ENCODE peak calls at places on chromosome 12, in six cellular contexts. One of them, this sample, is unnamed.

GRCh38 chr12:131929530-131930456 is 717 bp downstream of the PUS1 start:
- DNase-seq in OCI-LY7: peak
- DNase-seq in K562: peak
- DNase-seq in psoas muscle: no peak
- DNase-seq in CD8-positive, alpha-beta T cell: no peak
- DNase-seq in tibial artery: no peak
- DNase-seq in this sample: peak

GRCh38 chr12:91989143-91989542 is 156.5 kb downstream of the BTG1 start:
- DNase-seq in tibial artery: no peak
- DNase-seq in CD8-positive, alpha-beta T cell: no peak
- DNase-seq in OCI-LY7: no peak
- DNase-seq in K562: no peak
- DNase-seq in psoas muscle: no peak
- DNase-seq in this sample: no peak

GRCh38 chr12:39763894-39764176 is 144.2 kb upstream of the ABCD2 start:
- DNase-seq in CD8-positive, alpha-beta T cell: no peak
- DNase-seq in psoas muscle: no peak
- DNase-seq in tibial artery: no peak
- DNase-seq in OCI-LY7: no peak
- DNase-seq in K562: no peak
- DNase-seq in this sample: no peak

GRCh38 chr12:107134558-107134957 is 41.2 kb upstream of the CRY1 start:
- DNase-seq in tibial artery: no peak
- DNase-seq in CD8-positive, alpha-beta T cell: no peak
- DNase-seq in psoas muscle: no peak
- DNase-seq in OCI-LY7: peak
- DNase-seq in K562: peak
- DNase-seq in this sample: no peak

GRCh38 chr12:113019045-113019444 is 37.5 kb upstream of the DTX1 start:
- DNase-seq in K562: no peak
- DNase-seq in tibial artery: no peak
- DNase-seq in psoas muscle: no peak
- DNase-seq in CD8-positive, alpha-beta T cell: no peak
- DNase-seq in OCI-LY7: no peak
- DNase-seq in this sample: no peak

GRCh38 chr12:61213646-61214045 is 1046.6 kb upstream of the USP15 start:
- DNase-seq in CD8-positive, alpha-beta T cell: no peak
- DNase-seq in OCI-LY7: no peak
- DNase-seq in psoas muscle: no peak
- DNase-seq in tibial artery: no peak
- DNase-seq in K562: no peak
- DNase-seq in this sample: no peak

GRCh38 chr12:1374296-1374695 is 220.1 kb downstream of the FBXL14 start:
- DNase-seq in CD8-positive, alpha-beta T cell: no peak
- DNase-seq in K562: no peak
- DNase-seq in psoas muscle: no peak
- DNase-seq in tibial artery: no peak
- DNase-seq in OCI-LY7: no peak
- DNase-seq in this sample: no peak

GRCh38 chr12:62983594-62983993 is 48.6 kb upstream of the PPM1H start:
- DNase-seq in K562: no peak
- DNase-seq in tibial artery: no peak
- DNase-seq in CD8-positive, alpha-beta T cell: no peak
- DNase-seq in OCI-LY7: peak
- DNase-seq in psoas muscle: no peak
- DNase-seq in this sample: no peak

GRCh38 chr12:11853126-11853525 is 203.7 kb downstream of the ETV6 start:
- DNase-seq in tibial artery: no peak
- DNase-seq in CD8-positive, alpha-beta T cell: no peak
- DNase-seq in psoas muscle: no peak
- DNase-seq in K562: no peak
- DNase-seq in OCI-LY7: no peak
- DNase-seq in this sample: no peak

GRCh38 chr12:6338955-6339761 is 2.7 kb downstream of the TNFRSF1A start:
- DNase-seq in K562: no peak
- DNase-seq in OCI-LY7: no peak
- DNase-seq in tibial artery: no peak
- DNase-seq in CD8-positive, alpha-beta T cell: no peak
- DNase-seq in psoas muscle: no peak
- DNase-seq in this sample: no peak

GRCh38 chr12:32690927-32691326 is 11.8 kb downstream of the DNM1L start:
- DNase-seq in K562: no peak
- DNase-seq in tibial artery: no peak
- DNase-seq in OCI-LY7: no peak
- DNase-seq in CD8-positive, alpha-beta T cell: no peak
- DNase-seq in psoas muscle: no peak
- DNase-seq in this sample: no peak

GRCh38 chr12:110498984-110499706 is 2.8 kb downstream of the VPS29 start:
- DNase-seq in CD8-positive, alpha-beta T cell: no peak
- DNase-seq in K562: no peak
- DNase-seq in tibial artery: no peak
- DNase-seq in OCI-LY7: no peak
- DNase-seq in psoas muscle: no peak
- DNase-seq in this sample: no peak

GRCh38 chr12:6786416-6787094 is 2.8 kb upstream of the CD4 start:
- DNase-seq in CD8-positive, alpha-beta T cell: no peak
- DNase-seq in psoas muscle: no peak
- DNase-seq in OCI-LY7: no peak
- DNase-seq in K562: no peak
- DNase-seq in tibial artery: no peak
- DNase-seq in this sample: no peak

GRCh38 chr12:112847708-112848337 is 56.3 kb downstream of the RPH3A start:
- DNase-seq in tibial artery: no peak
- DNase-seq in K562: no peak
- DNase-seq in OCI-LY7: no peak
- DNase-seq in CD8-positive, alpha-beta T cell: no peak
- DNase-seq in psoas muscle: no peak
- DNase-seq in this sample: no peak

GRCh38 chr12:47990351-47991105 is 13.7 kb downstream of the COL2A1 start:
- DNase-seq in OCI-LY7: peak
- DNase-seq in psoas muscle: no peak
- DNase-seq in CD8-positive, alpha-beta T cell: peak
- DNase-seq in tibial artery: peak
- DNase-seq in K562: no peak
- DNase-seq in this sample: peak

GRCh38 chr12:14263742-14264141 is 101.7 kb upstream of the ATF7IP start:
- DNase-seq in OCI-LY7: no peak
- DNase-seq in K562: no peak
- DNase-seq in tibial artery: no peak
- DNase-seq in CD8-positive, alpha-beta T cell: no peak
- DNase-seq in psoas muscle: no peak
- DNase-seq in this sample: no peak

GRCh38 chr12:121184425-121184824 is 25.5 kb upstream of the P2RX4 start:
- DNase-seq in psoas muscle: no peak
- DNase-seq in OCI-LY7: no peak
- DNase-seq in K562: no peak
- DNase-seq in tibial artery: no peak
- DNase-seq in CD8-positive, alpha-beta T cell: no peak
- DNase-seq in this sample: no peak

GRCh38 chr12:175759-176158 is 38.2 kb downstream of the SLC6A12 start:
- DNase-seq in tibial artery: no peak
- DNase-seq in OCI-LY7: no peak
- DNase-seq in psoas muscle: no peak
- DNase-seq in K562: no peak
- DNase-seq in CD8-positive, alpha-beta T cell: no peak
- DNase-seq in this sample: no peak

GRCh38 chr12:76666272-76666845 is 97.6 kb upstream of the ZDHHC17 start:
- DNase-seq in CD8-positive, alpha-beta T cell: no peak
- DNase-seq in psoas muscle: no peak
- DNase-seq in OCI-LY7: no peak
- DNase-seq in tibial artery: no peak
- DNase-seq in K562: no peak
- DNase-seq in this sample: no peak

GRCh38 chr12:106601031-106601430 is 18.2 kb downstream of the RFX4 start:
- DNase-seq in psoas muscle: no peak
- DNase-seq in tibial artery: no peak
- DNase-seq in CD8-positive, alpha-beta T cell: no peak
- DNase-seq in OCI-LY7: no peak
- DNase-seq in K562: peak
- DNase-seq in this sample: no peak

GRCh38 chr12:79119796-79120195 is 255.2 kb downstream of the SYT1 start:
- DNase-seq in CD8-positive, alpha-beta T cell: no peak
- DNase-seq in K562: no peak
- DNase-seq in OCI-LY7: no peak
- DNase-seq in tibial artery: no peak
- DNase-seq in psoas muscle: no peak
- DNase-seq in this sample: no peak

GRCh38 chr12:113980537-113981337 is 14.6 kb upstream of the RBM19 start:
- DNase-seq in psoas muscle: no peak
- DNase-seq in tibial artery: no peak
- DNase-seq in OCI-LY7: peak
- DNase-seq in K562: peak
- DNase-seq in CD8-positive, alpha-beta T cell: no peak
- DNase-seq in this sample: peak

GRCh38 chr12:88471641-88472040 is 108.6 kb downstream of the KITLG start:
- DNase-seq in psoas muscle: peak
- DNase-seq in K562: no peak
- DNase-seq in CD8-positive, alpha-beta T cell: no peak
- DNase-seq in OCI-LY7: no peak
- DNase-seq in tibial artery: no peak
- DNase-seq in this sample: no peak

GRCh38 chr12:93823616-93824410 is 146.6 kb downstream of the CRADD start:
- DNase-seq in CD8-positive, alpha-beta T cell: no peak
- DNase-seq in OCI-LY7: no peak
- DNase-seq in psoas muscle: no peak
- DNase-seq in tibial artery: no peak
- DNase-seq in K562: no peak
- DNase-seq in this sample: no peak

GRCh38 chr12:20097561-20097960 is 270.8 kb upstream of the PDE3A start:
- DNase-seq in CD8-positive, alpha-beta T cell: no peak
- DNase-seq in OCI-LY7: no peak
- DNase-seq in K562: no peak
- DNase-seq in tibial artery: no peak
- DNase-seq in psoas muscle: no peak
- DNase-seq in this sample: peak

GRCh38 chr12:6582196-6582595 is 14.1 kb upstream of the NOP2 start:
- DNase-seq in OCI-LY7: no peak
- DNase-seq in K562: no peak
- DNase-seq in psoas muscle: no peak
- DNase-seq in tibial artery: no peak
- DNase-seq in CD8-positive, alpha-beta T cell: no peak
- DNase-seq in this sample: no peak

GRCh38 chr12:30067156-30067555 is 283.4 kb upstream of the TMTC1 start:
- DNase-seq in psoas muscle: no peak
- DNase-seq in CD8-positive, alpha-beta T cell: no peak
- DNase-seq in OCI-LY7: no peak
- DNase-seq in tibial artery: no peak
- DNase-seq in K562: no peak
- DNase-seq in this sample: no peak

GRCh38 chr12:132450391-132451171 is 39.4 kb upstream of the FBRSL1 start:
- DNase-seq in OCI-LY7: no peak
- DNase-seq in K562: no peak
- DNase-seq in CD8-positive, alpha-beta T cell: no peak
- DNase-seq in psoas muscle: no peak
- DNase-seq in tibial artery: no peak
- DNase-seq in this sample: no peak

GRCh38 chr12:55720894-55721444 is 776 bp downstream of the RDH5 start:
- DNase-seq in K562: no peak
- DNase-seq in tibial artery: peak
- DNase-seq in CD8-positive, alpha-beta T cell: no peak
- DNase-seq in psoas muscle: peak
- DNase-seq in OCI-LY7: no peak
- DNase-seq in this sample: no peak

DNA sequence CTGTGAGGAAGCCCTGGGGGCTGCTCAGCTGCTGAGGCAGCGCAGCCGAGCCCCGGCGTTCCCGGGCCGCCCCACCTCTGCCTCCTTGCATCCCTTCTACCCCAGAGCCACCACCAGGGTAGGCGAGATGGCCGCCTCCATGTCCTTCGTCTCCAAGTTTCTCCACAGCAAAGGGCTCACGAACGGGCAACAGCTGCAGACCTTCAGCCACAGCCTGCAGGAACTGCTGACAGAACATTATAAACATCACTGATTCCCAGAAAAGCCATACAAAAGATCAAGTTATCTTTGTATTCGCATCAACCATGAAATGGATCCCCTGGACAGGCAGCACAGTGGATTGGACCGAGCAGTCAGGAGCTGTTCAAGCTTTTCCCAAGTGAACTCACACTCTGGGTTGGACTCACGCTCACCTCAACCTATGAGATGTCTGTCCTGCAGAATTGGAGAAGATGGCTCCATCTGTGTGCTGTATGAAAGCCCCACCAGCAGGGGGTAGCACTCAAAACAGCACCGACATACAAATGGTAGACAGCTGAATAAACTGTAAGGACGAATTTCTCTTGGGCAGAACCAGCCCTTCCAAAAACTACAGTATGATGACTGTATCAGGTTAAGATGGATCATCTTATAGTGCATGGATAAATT is 19.4 kb upstream of the A2M start:
- DNase-seq in OCI-LY7: peak
- DNase-seq in psoas muscle: no peak
- DNase-seq in tibial artery: no peak
- DNase-seq in K562: peak
- DNase-seq in CD8-positive, alpha-beta T cell: no peak
- DNase-seq in this sample: peak
- TF ChIP-seq CTCF in OCI-LY7: peak
- TF ChIP-seq CTCF in psoas muscle: no peak
- TF ChIP-seq CTCF in tibial artery: no peak
- TF ChIP-seq CTCF in K562: peak
- TF ChIP-seq CTCF in CD8-positive, alpha-beta T cell: no peak
- TF ChIP-seq CTCF in this sample: peak

GRCh38 chr12:8482446-8483080 is 26.8 kb downstream of the CLEC6A start:
- DNase-seq in CD8-positive, alpha-beta T cell: no peak
- DNase-seq in psoas muscle: no peak
- DNase-seq in tibial artery: no peak
- DNase-seq in K562: no peak
- DNase-seq in OCI-LY7: no peak
- DNase-seq in this sample: no peak
- TF ChIP-seq CTCF in CD8-positive, alpha-beta T cell: no peak
- TF ChIP-seq CTCF in psoas muscle: no peak
- TF ChIP-seq CTCF in tibial artery: no peak
- TF ChIP-seq CTCF in K562: no peak
- TF ChIP-seq CTCF in OCI-LY7: no peak
- TF ChIP-seq CTCF in this sample: no peak

DNA sequence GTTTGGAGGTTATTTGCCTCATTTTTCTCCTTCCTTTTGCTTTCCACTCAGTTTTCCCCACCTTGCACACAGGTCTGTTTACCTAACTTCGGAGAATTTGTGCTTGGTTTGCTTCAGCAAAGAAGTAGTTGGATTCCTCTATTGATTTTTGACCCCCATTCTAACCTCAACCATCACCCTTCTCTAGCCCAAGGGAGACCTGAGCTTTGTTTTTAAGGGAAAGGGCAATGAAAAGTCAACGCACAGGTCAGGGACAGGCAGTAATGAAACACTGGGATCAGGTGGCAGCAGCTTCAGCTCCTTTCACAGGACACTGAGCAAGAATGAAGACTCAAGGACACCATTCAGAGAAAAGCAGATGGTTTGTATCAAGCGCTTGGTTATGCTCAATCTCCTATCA is 46.9 kb upstream of the KRR1 start:
- DNase-seq in K562: no peak
- DNase-seq in CD8-positive, alpha-beta T cell: no peak
- DNase-seq in OCI-LY7: no peak
- DNase-seq in psoas muscle: no peak
- DNase-seq in tibial artery: no peak
- DNase-seq in this sample: no peak
- TF ChIP-seq CTCF in K562: no peak
- TF ChIP-seq CTCF in CD8-positive, alpha-beta T cell: no peak
- TF ChIP-seq CTCF in OCI-LY7: no peak
- TF ChIP-seq CTCF in psoas muscle: no peak
- TF ChIP-seq CTCF in tibial artery: no peak
- TF ChIP-seq CTCF in this sample: no peak

GRCh38 chr12:3313655-3314305 is 177.2 kb upstream of the PRMT8 start:
- DNase-seq in psoas muscle: no peak
- DNase-seq in CD8-positive, alpha-beta T cell: no peak
- DNase-seq in OCI-LY7: peak
- DNase-seq in K562: peak
- DNase-seq in tibial artery: no peak
- DNase-seq in this sample: peak
- TF ChIP-seq CTCF in psoas muscle: peak
- TF ChIP-seq CTCF in CD8-positive, alpha-beta T cell: no peak
- TF ChIP-seq CTCF in OCI-LY7: peak
- TF ChIP-seq CTCF in K562: peak
- TF ChIP-seq CTCF in tibial artery: no peak
- TF ChIP-seq CTCF in this sample: peak